ENCODE peak calls at places on chromosomes 7 and 10, in four cellular contexts. S is cardiac muscle cell, G is GM12865, E is epithelial cell of esophagus. Y is an unnamed sample.

GRCh38 chr10:19412531-19412930 is 363.9 kb downstream of the MALRD1 start:
- DNase-seq in G (peak), S (peak), E (peak), Y (no peak)

GRCh38 chr10:113303747-113304146 is 249.1 kb upstream of the HABP2 start:
- DNase-seq in G (no peak), E (peak), S (no peak), Y (no peak)

GRCh38 chr7:131111-132094 is 61.0 kb upstream of the FAM20C start:
- DNase-seq in S (no peak), E (no peak), G (no peak), Y (no peak)

GRCh38 chr7:104137971-104138370 is 69.8 kb downstream of the ORC5 start:
- DNase-seq in S (no peak), G (no peak), E (peak), Y (no peak)

GRCh38 chr7:1388936-1389335 is 70.3 kb downstream of the MICALL2 start:
- DNase-seq in G (no peak), E (no peak), S (no peak), Y (no peak)

GRCh38 chr10:663466-663751 is 26.1 kb downstream of the DIP2C start:
- DNase-seq in E (no peak), G (no peak), S (no peak), Y (no peak)

GRCh38 chr7:332646-333398 is 42.9 kb downstream of the FOXL3 start:
- DNase-seq in S (peak), E (peak), G (peak), Y (peak)

GRCh38 chr10:89589091-89589725 is 53.8 kb upstream of the SLC16A12 start:
- DNase-seq in S (peak), E (peak), G (no peak), Y (no peak)

GRCh38 chr10:132163278-132163765 is 23.4 kb upstream of the DPYSL4 start:
- DNase-seq in E (no peak), G (peak), S (peak), Y (peak)

GRCh38 chr10:1579141-1579491 is 158.2 kb downstream of the ADARB2 start:
- DNase-seq in G (no peak), S (no peak), E (no peak), Y (no peak)

GRCh38 chr10:96921655-96922054 is 89.6 kb downstream of the LCOR start:
- DNase-seq in S (no peak), G (peak), E (no peak), Y (no peak)

GRCh38 chr10:19683965-19684364 is 132.3 kb upstream of the PLXDC2 start:
- DNase-seq in G (no peak), E (no peak), S (no peak), Y (no peak)

GRCh38 chr10:23557777-23558176 is 118.9 kb downstream of the OTUD1 start:
- DNase-seq in S (no peak), E (no peak), G (no peak), Y (no peak)

GRCh38 chr10:86291616-86292340 is 74.8 kb downstream of the GRID1 start:
- DNase-seq in S (peak), G (no peak), E (no peak), Y (no peak)
- TF ChIP-seq CTCF in S (no peak), G (no peak), E (no peak), Y (no peak)

DNA sequence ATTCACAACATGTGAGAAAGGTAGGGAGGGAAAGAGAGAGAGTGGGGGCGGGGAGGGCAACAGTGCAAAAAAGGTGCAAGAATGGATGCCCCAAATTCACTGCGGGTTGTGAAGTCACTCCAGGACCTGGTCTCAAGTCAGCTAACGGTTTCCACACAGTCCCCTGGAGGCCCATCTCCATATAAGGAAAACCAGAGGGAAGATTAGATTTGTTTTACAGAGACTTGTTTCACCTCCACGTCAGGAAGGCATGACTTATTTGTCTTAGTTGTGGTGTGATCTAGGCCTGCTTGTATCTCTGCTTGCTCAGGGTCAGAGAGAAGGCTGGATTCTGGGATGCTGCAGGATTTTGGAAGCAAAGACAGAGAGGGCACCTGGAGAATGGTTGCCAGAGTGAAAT is 201.9 kb downstream of the BUB3 start:
- DNase-seq in G (no peak), E (no peak), S (no peak), Y (no peak)
- TF ChIP-seq CTCF in G (no peak), E (no peak), S (no peak), Y (no peak)

DNA sequence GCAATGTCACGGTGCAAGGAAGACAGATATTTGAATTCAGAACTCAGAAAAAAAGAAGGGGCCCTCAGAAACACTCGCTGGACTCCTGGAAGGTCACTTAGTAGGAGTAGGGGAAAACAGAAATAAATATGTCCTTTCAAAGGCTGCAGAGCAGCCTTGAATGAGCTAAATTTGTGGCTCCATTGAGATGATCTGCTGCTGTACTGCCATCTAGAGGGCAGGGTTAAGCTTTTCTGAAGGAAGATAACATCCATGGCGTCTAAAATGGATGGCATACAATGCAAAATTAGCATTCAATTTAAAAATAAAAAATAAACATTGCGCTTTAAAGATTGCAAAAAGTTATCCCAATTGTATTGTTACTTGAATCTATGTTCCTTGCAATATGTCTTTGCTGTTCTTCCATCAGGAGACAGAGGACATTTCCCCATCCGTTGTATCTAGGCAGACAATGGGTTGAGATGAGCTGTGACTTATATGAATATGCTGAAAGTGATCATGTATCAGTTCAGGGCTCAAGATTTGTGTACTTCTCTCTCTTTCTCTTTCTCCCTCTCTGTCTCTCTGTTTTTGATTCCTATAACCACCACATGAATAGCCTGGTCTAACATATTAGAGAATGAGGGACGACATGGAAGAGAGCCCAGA is 642.2 kb downstream of the SH2D4B start:
- DNase-seq in S (peak), G (peak), E (peak), Y (peak)
- TF ChIP-seq CTCF in S (no peak), G (peak), E (peak), Y (peak)

DNA sequence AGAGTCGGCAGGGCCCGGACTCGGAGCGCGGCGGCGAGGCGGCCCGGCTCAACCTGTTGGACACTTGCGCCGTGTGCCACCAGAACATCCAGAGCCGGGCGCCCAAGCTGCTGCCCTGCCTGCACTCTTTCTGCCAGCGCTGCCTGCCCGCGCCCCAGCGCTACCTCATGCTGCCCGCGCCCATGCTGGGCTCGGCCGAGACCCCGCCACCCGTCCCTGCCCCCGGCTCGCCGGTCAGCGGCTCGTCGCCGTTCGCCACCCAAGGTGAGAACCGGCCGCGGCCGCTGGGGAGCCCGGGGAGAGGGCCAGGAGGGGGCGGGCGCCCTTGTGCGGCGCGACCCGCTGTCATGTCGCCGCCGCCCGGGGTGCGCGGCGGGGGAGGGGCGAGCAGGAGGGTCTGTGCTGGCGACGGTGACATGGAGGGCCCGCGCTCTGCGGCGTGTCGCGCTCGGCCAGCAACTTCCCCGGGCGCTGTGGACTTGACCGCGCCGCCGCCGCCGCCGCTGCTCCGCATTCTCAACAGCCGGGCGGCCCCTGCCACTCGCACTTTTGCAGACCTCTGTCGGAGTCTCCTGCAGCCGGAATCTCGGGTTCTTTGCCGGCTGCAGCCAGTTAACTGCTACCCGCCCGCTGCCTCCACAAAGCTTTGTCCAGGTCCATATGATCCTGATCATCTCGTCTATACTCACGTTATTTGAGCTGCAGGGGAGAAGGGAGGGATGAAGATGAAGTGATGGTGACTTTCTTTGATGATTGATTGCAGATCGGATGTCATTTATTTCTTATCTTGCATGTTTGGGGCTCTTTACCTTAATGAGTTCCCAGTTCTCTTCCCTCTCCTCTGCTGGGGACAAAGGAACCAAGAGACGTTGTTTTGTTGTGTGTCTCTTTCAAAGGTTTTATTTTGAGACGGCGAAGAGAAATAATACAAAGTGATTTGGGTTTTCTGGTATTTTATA is 869 bp downstream of the TRIM24 start:
- DNase-seq in G (peak), S (peak), E (peak), Y (peak)
- TF ChIP-seq CTCF in G (no peak), S (no peak), E (no peak), Y (no peak)

DNA sequence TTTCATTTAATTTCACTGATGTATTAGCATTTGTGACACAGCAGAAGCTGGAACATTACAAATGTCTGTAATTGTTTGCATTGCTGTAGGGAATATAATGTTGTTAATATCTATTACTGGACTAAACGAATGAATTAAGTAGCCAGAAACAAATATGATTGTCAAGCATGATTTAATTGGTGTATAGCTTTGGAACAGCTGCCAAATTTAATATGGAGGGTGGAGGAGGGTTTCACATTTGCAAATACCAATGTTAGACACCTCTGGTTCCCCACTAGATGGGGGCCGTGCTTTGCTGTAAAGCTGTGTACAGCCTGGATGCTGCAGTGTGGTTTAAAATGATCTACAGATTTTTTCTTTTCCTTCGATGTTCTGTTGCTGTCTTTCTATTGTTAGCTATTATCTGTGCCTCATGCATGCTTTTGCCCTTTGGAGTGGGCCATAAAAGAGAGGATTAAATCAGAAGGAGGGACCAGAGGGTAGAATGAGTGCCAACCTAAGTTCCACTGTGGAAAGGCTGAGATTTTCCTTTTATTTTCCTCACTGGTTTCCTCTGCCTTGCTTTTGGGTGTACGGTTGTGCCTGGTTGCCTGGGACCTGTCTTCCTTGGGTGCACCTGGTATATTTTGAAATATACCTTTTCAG is 23.1 kb downstream of the DNAJB9 start:
- DNase-seq in S (peak), E (peak), G (no peak), Y (no peak)
- TF ChIP-seq CTCF in S (peak), E (peak), G (peak), Y (no peak)

GRCh38 chr10:93126484-93127052 is 52.9 kb downstream of the CYP26A1 start:
- DNase-seq in G (no peak), E (no peak), S (no peak), Y (no peak)
- TF ChIP-seq CTCF in G (peak), E (peak), S (peak), Y (no peak)

GRCh38 chr7:106294334-106294733 is 9.6 kb upstream of the NAMPT start:
- DNase-seq in E (no peak), G (no peak), S (no peak), Y (no peak)
- TF ChIP-seq CTCF in E (peak), G (no peak), S (no peak), Y (no peak)

GRCh38 chr10:127649642-127650041 is 87.3 kb upstream of the FOXI2 start:
- DNase-seq in G (peak), E (peak), S (peak), Y (no peak)
- TF ChIP-seq CTCF in G (peak), E (no peak), S (no peak), Y (no peak)

DNA sequence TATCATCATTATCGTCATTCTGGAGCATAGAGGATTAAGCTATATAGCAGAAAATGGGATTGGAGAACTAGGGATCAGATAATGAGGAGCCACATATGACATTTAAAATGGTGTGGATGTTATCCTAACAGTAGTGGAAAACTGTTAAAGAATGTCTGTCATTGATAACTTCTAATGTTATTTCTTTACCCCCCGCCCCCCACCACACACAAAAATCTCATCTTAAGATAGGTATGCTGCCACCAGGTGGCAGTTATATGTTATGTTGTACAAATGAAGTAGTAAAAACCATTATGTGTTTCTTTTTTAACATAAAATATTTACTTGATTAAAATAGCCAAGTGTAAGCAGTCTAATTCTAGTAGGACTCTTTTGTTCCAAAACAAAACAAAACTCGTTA is 13.0 kb downstream of the AKAP9 start:
- DNase-seq in G (peak), E (peak), S (no peak), Y (no peak)
- TF ChIP-seq CTCF in G (peak), E (no peak), S (peak), Y (peak)

Y was measured in GM10248.